ENCODE peak calls at places on chromosomes 11 and 22, in seven cellular contexts. U, L, J, W, Z, V and S are unnamed samples.

GRCh38 chr11:106986261-106986660 is 32.0 kb downstream of the GUCY1A2 start:
- DNase-seq in V (no peak), L (no peak), J (no peak), U (no peak), W (no peak), Z (no peak), S (no peak)

GRCh38 chr11:94771390-94771789 is 3.2 kb downstream of the AMOTL1 start:
- DNase-seq in W (no peak), Z (no peak), V (no peak), U (no peak), L (no peak), J (no peak), S (no peak)

GRCh38 chr11:128627666-128628342 is 40.4 kb upstream of the ETS1 start:
- DNase-seq in Z (no peak), U (no peak), W (no peak), L (no peak), J (no peak), V (no peak), S (no peak)

GRCh38 chr11:7665473-7666291 is 7.6 kb downstream of the CYB5R2 start:
- DNase-seq in Z (peak), W (peak), L (peak), U (peak), V (peak), J (peak), S (peak)

GRCh38 chr22:42313804-42314581 is 43.5 kb upstream of the TCF20 start:
- DNase-seq in Z (peak), J (peak), V (peak), L (peak), U (peak), W (no peak), S (peak)

GRCh38 chr11:17518366-17518765 is 25.9 kb downstream of the USH1C start:
- DNase-seq in V (no peak), Z (no peak), W (no peak), J (no peak), U (no peak), L (no peak), S (no peak)

GRCh38 chr22:43042101-43042780 is 27.3 kb upstream of the PACSIN2 start:
- DNase-seq in J (no peak), W (no peak), Z (no peak), V (no peak), L (no peak), U (no peak), S (peak)

GRCh38 chr11:93542753-93543246 is 391 bp downstream of the SMCO4 start:
- DNase-seq in J (no peak), L (peak), Z (no peak), V (no peak), U (peak), W (no peak), S (no peak)

GRCh38 chr11:34366522-34366921 is 8.7 kb upstream of the ABTB2 start:
- DNase-seq in Z (peak), U (peak), V (no peak), J (peak), W (no peak), L (peak), S (no peak)

GRCh38 chr11:120215634-120216033 is 4.8 kb downstream of the OAF start:
- DNase-seq in V (peak), J (no peak), L (no peak), Z (no peak), W (no peak), U (peak), S (no peak)

GRCh38 chr11:46102843-46103242 is 18.4 kb downstream of the PHF21A start:
- DNase-seq in Z (no peak), W (no peak), U (no peak), J (no peak), L (no peak), V (no peak), S (no peak)

GRCh38 chr11:32131321-32131720 is 40.4 kb downstream of the RCN1 start:
- DNase-seq in W (no peak), L (no peak), U (no peak), Z (no peak), J (no peak), V (no peak), S (no peak)

GRCh38 chr11:94725071-94725470 is 43.1 kb upstream of the AMOTL1 start:
- DNase-seq in L (no peak), U (no peak), W (no peak), Z (no peak), V (no peak), J (no peak), S (no peak)

GRCh38 chr11:65871811-65872548 is 620 bp downstream of the EFEMP2 start:
- DNase-seq in V (no peak), Z (no peak), W (no peak), L (no peak), J (no peak), U (no peak), S (no peak)

GRCh38 chr22:19984201-19984753 is 32.3 kb downstream of the ARVCF start:
- DNase-seq in Z (no peak), V (no peak), L (no peak), U (no peak), J (peak), W (no peak), S (no peak)

GRCh38 chr11:16786131-16786530 is 47.7 kb downstream of the C11orf58 start:
- DNase-seq in V (no peak), Z (peak), W (no peak), L (no peak), U (no peak), J (no peak), S (no peak)

GRCh38 chr22:48382197-48382596 is 1445.5 kb downstream of the BRD1 start:
- DNase-seq in L (no peak), Z (no peak), U (peak), J (no peak), W (peak), V (no peak), S (no peak)

GRCh38 chr11:8913961-8914660 is 3.1 kb downstream of the AKIP1 start:
- DNase-seq in Z (peak), V (peak), L (peak), W (no peak), J (no peak), U (no peak), S (no peak)

GRCh38 chr11:26704249-26704648 is 17.6 kb downstream of the SLC5A12 start:
- DNase-seq in J (no peak), W (no peak), U (no peak), L (peak), Z (no peak), V (no peak), S (no peak)

GRCh38 chr11:79241205-79241604 is 199.6 kb downstream of the TENM4 start:
- DNase-seq in U (no peak), W (no peak), J (no peak), L (no peak), V (no peak), Z (no peak), S (no peak)

GRCh38 chr11:45156201-45156600 is 9.8 kb downstream of the PRDM11 start:
- DNase-seq in Z (no peak), U (no peak), V (no peak), L (no peak), J (no peak), W (peak), S (no peak)

GRCh38 chr22:48104786-48105185 is 1342.3 kb downstream of the TBC1D22A start:
- DNase-seq in J (no peak), U (peak), Z (no peak), W (no peak), V (no peak), L (no peak), S (no peak)

DNA sequence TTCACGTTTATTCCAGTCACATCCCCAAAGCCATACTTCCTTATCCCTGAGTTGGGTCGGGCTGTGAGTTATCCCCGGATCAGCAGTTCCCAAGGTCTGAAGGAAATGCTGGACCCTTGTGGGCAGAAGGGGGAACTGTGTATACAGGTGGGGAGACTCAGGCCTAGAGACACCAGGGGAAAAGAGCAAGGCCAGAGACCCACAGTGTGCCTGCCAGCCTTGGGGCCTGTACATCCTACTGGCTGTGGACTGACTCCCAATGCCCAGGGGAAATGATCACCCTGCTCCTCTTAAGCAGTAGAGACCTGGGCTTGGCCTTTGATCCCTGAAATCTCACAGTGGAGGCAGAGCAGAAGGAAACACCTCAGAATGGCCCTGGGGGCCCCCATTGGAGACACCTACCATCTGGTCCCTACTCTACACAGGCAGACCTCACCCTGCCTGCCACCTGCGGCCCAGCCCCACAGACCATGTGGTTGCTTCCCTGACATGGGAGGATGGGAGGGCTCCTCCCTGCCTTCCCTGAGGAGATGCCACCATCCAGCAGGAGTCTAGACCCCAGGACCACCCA is 1.3 kb downstream of the SELENOM start:
- DNase-seq in W (no peak), V (no peak), U (no peak), Z (no peak), L (no peak), J (no peak), S (no peak)
- H3K4me3 ChIP-seq in W (peak), V (no peak), U (peak), Z (no peak), L (peak), J (peak), S (peak)

GRCh38 chr11:64810271-64810890 is at the start of gene MEN1:
- DNase-seq in Z (peak), J (peak), V (peak), L (peak), U (peak), W (peak), S (peak)
- TF ChIP-seq POLR2A in Z (peak), J (peak), V (peak), L (peak), U (peak), W (no peak), S (peak)

GRCh38 chr11:60936467-60937143 is 12.3 kb downstream of the TMEM132A start:
- DNase-seq in Z (no peak), V (no peak), U (no peak), W (no peak), J (no peak), L (no peak), S (no peak)
- TF ChIP-seq POLR2AphosphoS5 in Z (no peak), V (no peak), U (no peak), W (no peak), J (no peak), L (no peak), S (no peak)

DNA sequence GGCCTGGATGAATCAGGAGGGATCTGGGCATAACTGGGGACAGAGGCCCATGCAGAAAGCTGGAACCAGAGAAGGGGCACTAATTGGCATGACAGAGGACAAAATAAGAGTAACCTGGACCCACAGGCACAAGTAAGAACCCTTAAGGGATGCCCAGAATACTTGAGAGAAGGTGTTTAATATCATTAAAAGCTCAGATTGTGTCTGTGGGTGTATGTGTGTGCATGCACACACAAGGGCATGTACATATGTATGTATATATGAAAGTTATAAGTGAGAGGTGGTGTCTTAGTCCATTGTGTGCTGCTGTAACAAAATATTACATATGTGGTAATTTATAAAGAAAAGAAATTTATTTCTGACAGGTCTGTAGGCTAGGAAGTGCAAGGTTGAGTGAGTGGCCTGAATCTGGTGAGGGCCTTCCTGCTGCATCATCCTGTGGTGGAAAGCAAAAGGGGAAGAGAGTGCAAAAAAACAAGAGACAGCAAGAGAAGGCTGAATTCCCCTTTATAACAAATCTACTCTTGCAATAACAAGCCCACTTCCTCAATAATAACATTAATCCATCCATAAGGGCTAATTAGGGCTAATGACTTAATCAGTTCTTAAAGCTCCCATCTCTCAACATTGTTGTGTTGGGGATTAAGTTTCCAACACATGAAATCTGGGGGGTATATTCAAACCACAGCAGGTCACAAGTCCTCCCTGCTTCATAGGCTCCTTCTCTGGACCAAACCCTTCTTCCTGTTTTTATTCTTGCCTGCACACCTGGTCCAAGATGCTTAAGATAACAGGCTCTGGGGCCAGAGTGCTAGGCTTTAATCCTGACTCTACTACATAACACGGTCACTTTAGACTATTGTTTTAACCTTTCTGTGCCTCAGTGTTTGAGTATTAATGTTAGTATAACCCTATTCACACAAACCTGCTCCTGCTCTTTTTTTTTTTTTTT is 68.2 kb upstream of the POU2AF2 start:
- DNase-seq in U (no peak), V (no peak), Z (no peak), J (no peak), L (no peak), W (no peak), S (no peak)
- H3K4me3 ChIP-seq in U (no peak), V (no peak), Z (no peak), J (no peak), L (no peak), W (no peak), S (no peak)

DNA sequence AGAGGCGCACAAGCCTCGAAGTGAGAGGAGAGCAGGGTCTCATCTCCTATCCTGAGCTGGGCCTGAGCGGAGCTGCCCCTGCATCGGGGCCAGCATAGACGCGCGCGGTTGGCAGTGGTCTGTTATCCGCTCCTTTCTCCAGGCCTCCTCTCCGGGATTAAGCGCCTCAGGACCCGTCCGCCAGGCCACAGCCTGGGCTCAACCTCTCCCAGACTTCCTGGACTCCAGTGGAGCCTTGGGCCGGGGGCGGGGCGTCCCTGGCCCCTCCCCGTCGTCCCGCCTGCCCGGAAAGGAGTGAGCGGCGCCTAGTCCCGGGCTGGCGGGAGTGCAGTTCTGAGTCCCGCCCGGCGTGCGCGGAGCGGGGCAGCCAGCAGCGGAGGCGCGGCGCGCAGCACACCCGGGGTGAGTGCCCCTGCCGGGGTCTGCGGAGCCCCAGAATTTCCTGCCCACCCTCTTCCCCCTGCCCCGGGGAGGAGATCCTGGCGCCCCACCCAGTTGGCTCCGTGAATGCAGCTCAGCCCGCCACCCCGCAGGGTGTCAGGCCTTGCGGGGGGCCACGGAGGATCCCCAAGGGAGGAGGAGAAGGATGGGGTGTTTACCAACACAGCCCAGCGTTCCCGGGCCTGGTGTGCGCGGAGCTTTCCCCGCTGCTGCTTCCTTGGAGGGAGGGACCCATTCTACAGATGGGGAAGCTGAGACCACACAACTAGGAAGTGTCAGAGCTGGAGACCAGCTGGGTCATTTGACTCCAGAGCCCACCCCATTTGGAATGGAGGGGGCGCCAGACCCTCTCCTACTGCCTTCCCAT is at the start of gene TCIRG1:
- DNase-seq in U (peak), V (peak), L (peak), W (no peak), J (peak), Z (peak), S (peak)
- TF ChIP-seq POLR2A in U (peak), V (peak), L (peak), W (peak), J (peak), Z (peak), S (peak)

GRCh38 chr11:47154738-47155570 is 21.7 kb downstream of the ARFGAP2 start:
- DNase-seq in J (no peak), Z (no peak), L (no peak), W (no peak), V (no peak), U (no peak), S (no peak)
- TF ChIP-seq POLR2AphosphoS5 in J (no peak), Z (no peak), L (no peak), W (no peak), V (no peak), U (no peak), S (no peak)

GRCh38 chr22:46871826-46872225 is 109.4 kb downstream of the TBC1D22A start:
- DNase-seq in U (no peak), V (no peak), W (no peak), Z (no peak), L (no peak), J (no peak), S (no peak)
- H3K4me3 ChIP-seq in U (no peak), V (no peak), W (no peak), Z (no peak), L (no peak), J (no peak), S (no peak)

GRCh38 chr11:36375348-36376314 is 79.5 kb downstream of the PRR5L start:
- DNase-seq in V (no peak), U (no peak), L (no peak), J (no peak), Z (no peak), W (no peak), S (no peak)
- TF ChIP-seq POLR2A in V (no peak), U (no peak), L (no peak), J (no peak), Z (no peak), W (no peak), S (no peak)